ENCODE peak calls at places on chromosomes 5 and 9, in four cellular contexts. P is K562, N is GM12878, Y is HepG2. W is an unnamed sample.

GRCh38 chr5:6504677-6505414 is 56.2 kb downstream of the UBE2QL1 start:
- DNase-seq in P (no peak), Y (no peak), N (no peak), W (no peak)

GRCh38 chr5:32290922-32291321 is 21.8 kb downstream of the MTMR12 start:
- DNase-seq in N (no peak), P (no peak), Y (no peak), W (no peak)

GRCh38 chr5:28301676-28302075 is 1263.3 kb upstream of the CDH9 start:
- DNase-seq in Y (no peak), N (no peak), P (no peak), W (no peak)

GRCh38 chr9:35195683-35196082 is 33.9 kb downstream of the UNC13B start:
- DNase-seq in Y (no peak), N (no peak), P (peak; percentile 6), W (no peak)

GRCh38 chr5:61440086-61440485 is 108.0 kb downstream of the ZSWIM6 start:
- DNase-seq in N (no peak), P (no peak), Y (no peak), W (no peak)

GRCh38 chr9:90044263-90044662 is 439.5 kb downstream of the GADD45G start:
- DNase-seq in Y (no peak), N (no peak), P (no peak), W (no peak)

GRCh38 chr5:15515229-15515628 is 15.2 kb downstream of the FBXL7 start:
- DNase-seq in N (no peak), Y (no peak), P (no peak), W (no peak)

GRCh38 chr5:109180668-109181067 is 229.1 kb downstream of the PJA2 start:
- DNase-seq in N (no peak), P (no peak), Y (no peak), W (no peak)

GRCh38 chr9:96510258-96510657 is 60.3 kb downstream of the HABP4 start:
- DNase-seq in P (no peak), N (no peak), Y (no peak), W (no peak)

GRCh38 chr5:24633705-24634325 is 11.0 kb downstream of the CDH10 start:
- DNase-seq in P (peak; percentile 22), N (no peak), Y (peak; percentile 34), W (no peak)

GRCh38 chr5:151931260-151931659 is 6.6 kb upstream of the GLRA1 start:
- DNase-seq in P (no peak), Y (no peak), N (no peak), W (no peak)

GRCh38 chr5:138726848-138727247 is 26.4 kb upstream of the CTNNA1 start:
- DNase-seq in N (no peak), P (no peak), Y (no peak), W (no peak)

GRCh38 chr5:10533218-10533617 is 30.7 kb upstream of the ANKRD33B start:
- DNase-seq in P (peak; percentile 30), N (no peak), Y (no peak), W (peak; percentile 72)

GRCh38 chr5:3333836-3334235 is 261.8 kb upstream of the IRX1 start:
- DNase-seq in Y (no peak), N (no peak), P (no peak), W (no peak)

GRCh38 chr5:65480306-65480865 is 1.3 kb downstream of the ADAMTS6 start:
- DNase-seq in P (peak; percentile 11), N (peak; percentile 24), Y (peak; percentile 73), W (no peak)

GRCh38 chr5:166962470-166962869 is 1329.0 kb upstream of the WWC1 start:
- DNase-seq in P (no peak), Y (no peak), N (no peak), W (no peak)

GRCh38 chr5:113513384-113514262 is at the start of gene YTHDC2:
- DNase-seq in Y (peak; percentile 77), N (peak; percentile 42), P (peak; percentile 79), W (peak; percentile 82)

GRCh38 chr9:92154016-92154415 is 38.8 kb upstream of the SPTLC1 start:
- DNase-seq in P (no peak), N (no peak), Y (no peak), W (no peak)

GRCh38 chr5:24226492-24226891 is 418.3 kb downstream of the CDH10 start:
- DNase-seq in Y (no peak), P (no peak), N (no peak), W (no peak)

GRCh38 chr5:168464641-168465040 is 21.6 kb upstream of the RARS1 start:
- DNase-seq in P (no peak), N (no peak), Y (no peak), W (no peak)

GRCh38 chr5:61777292-61777691 is 445.2 kb downstream of the ZSWIM6 start:
- DNase-seq in Y (no peak), P (no peak), N (no peak), W (no peak)

GRCh38 chr9:22052376-22052945 is 43.4 kb upstream of the CDKN2B start:
- DNase-seq in Y (peak; percentile 56), P (no peak), N (no peak), W (no peak)

GRCh38 chr5:172455511-172456061 is 1.3 kb upstream of the SH3PXD2B start:
- DNase-seq in P (no peak), Y (no peak), N (no peak), W (peak; percentile 23)

GRCh38 chr5:172048539-172049101 is 42.2 kb upstream of the FBXW11 start:
- DNase-seq in Y (no peak), N (no peak), P (no peak), W (no peak)

GRCh38 chr9:25117791-25118190 is 560.5 kb downstream of the TUSC1 start:
- DNase-seq in N (no peak), Y (no peak), P (no peak), W (no peak)

GRCh38 chr9:137851516-137852217 is 25.9 kb upstream of the CACNA1B start:
- DNase-seq in Y (no peak), P (no peak), N (no peak), W (no peak)

GRCh38 chr9:111700776-111701175 is 39.4 kb downstream of the GNG10 start:
- DNase-seq in N (no peak), Y (no peak), P (no peak), W (no peak)

GRCh38 chr5:56617998-56618397 is 197.4 kb upstream of the MAP3K1 start:
- DNase-seq in N (no peak), P (no peak), Y (no peak), W (no peak)

GRCh38 chr5:73783823-73784222 is 157.8 kb downstream of the ARHGEF28 start:
- DNase-seq in Y (peak; percentile 26), N (no peak), P (no peak), W (no peak)

GRCh38 chr5:68333649-68334549 is 118.3 kb downstream of the PIK3R1 start:
- DNase-seq in N (no peak), Y (peak; percentile 13), P (peak; percentile 56), W (no peak)
- TF ChIP-seq TCF7 in N (no peak), Y (no peak), P (peak; percentile 83), W (no peak)

GRCh38 chr9:93206576-93207155 is 22.7 kb downstream of the WNK2 start:
- DNase-seq in Y (no peak), N (no peak), P (no peak), W (no peak)
- TF ChIP-seq TCF7 in Y (no peak), N (no peak), P (no peak), W (no peak)

DNA sequence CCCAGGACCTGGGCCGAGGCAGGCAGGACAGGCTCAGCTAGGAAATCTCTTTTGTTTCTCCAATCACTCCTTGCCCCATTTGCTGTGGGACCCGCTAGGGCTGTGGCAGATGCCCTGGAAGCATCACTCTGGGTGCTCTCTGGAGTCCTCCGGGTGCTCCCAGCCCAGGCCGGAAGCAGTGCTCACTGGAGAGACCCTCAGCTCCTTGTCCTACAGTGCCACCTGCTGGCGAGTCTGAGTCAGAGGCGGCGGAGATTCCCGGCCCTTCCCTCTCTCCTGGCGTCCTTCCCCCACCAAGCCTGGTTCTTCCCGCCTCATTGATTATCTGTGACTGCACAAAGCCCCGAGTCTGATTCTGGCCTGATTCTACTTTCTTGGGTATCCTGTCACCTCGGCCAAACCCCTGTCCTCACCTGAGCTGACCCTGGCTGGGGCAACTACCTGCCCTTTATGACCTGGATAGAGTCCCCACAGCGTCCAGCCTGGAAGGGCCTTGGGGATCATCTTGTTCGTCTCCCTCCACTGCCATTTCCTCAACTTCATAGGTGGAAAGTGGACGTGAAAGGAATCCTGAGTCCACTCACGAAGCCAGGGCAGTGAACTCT is 7.3 kb upstream of the BARHL1 start:
- DNase-seq in N (no peak), Y (peak; percentile 48), P (peak; percentile 79), W (peak; percentile 91)
- TF ChIP-seq TCF7 in N (no peak), Y (no peak), P (no peak), W (no peak)

GRCh38 chr5:45355189-45355992 is 340.8 kb downstream of the HCN1 start:
- DNase-seq in P (no peak), Y (no peak), N (no peak), W (no peak)
- TF ChIP-seq TCF7 in P (no peak), Y (no peak), N (no peak), W (no peak)

DNA sequence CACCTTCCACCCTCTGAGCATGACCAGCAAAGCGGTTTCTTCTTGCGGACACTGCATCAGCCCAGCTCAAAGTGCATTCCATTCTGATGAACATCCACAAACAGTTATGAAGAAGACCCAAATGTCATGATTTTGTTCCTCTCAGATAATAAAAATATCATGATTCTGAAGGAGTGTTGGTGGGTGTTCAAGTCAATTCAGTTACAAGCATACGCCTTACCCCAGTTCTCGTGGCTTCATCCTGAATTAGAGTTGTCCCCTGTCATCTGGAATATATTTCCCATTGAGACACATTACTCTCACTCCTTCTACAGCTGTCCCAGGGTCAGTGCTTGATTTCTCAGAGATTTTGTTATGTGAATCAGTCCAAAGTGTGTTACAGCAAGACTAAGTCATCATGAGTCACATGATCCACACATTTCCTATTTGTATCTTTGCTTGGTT is 325.4 kb downstream of the RFX3 start:
- DNase-seq in Y (no peak), N (no peak), P (no peak), W (no peak)
- TF ChIP-seq TCF7 in Y (no peak), N (no peak), P (no peak), W (no peak)